ENCODE peak calls at places on chromosome 21, in ten cellular contexts. Y is brain microvascular endothelial cell, V is heart right ventricle, J is mesendoderm, F is cardiac muscle cell, Q is uterus, W is HAP-1, H is MM.1S, X is testis, T is esophagus squamous epithelium. M is an unnamed sample. For H3K27me3, the result is how much of the 10 kb centered on the place peaks cover.

GRCh38 chr21:43204638-43205037 is 35.8 kb downstream of the CRYAA start:
- DNase-seq in J (no peak), Y (no peak), W (no peak), T (no peak), X (no peak), F (no peak), V (no peak), Q (no peak), H (no peak), M (no peak)

GRCh38 chr21:25556087-25556486 is 51.2 kb downstream of the MRPL39 start:
- DNase-seq in J (no peak), X (no peak), Y (no peak), Q (no peak), W (no peak), F (no peak), V (no peak), T (no peak), H (no peak), M (no peak)

GRCh38 chr21:17828223-17828622 is 9.1 kb upstream of the C21orf91 start:
- DNase-seq in V (no peak), X (no peak), H (no peak), W (no peak), T (no peak), J (no peak), Y (peak), Q (no peak), F (peak), M (no peak)

GRCh38 chr21:46559291-46559983 is 45.4 kb downstream of the S100B start:
- DNase-seq in V (no peak), F (no peak), W (no peak), Q (no peak), J (no peak), Y (no peak), X (peak), T (no peak), H (no peak), M (peak)

GRCh38 chr21:27681038-27681437 is 714.1 kb upstream of the ADAMTS5 start:
- DNase-seq in V (no peak), F (no peak), H (no peak), Q (no peak), X (no peak), T (no peak), Y (no peak), W (no peak), J (no peak), M (no peak)

GRCh38 chr21:14275806-14276205 is 59.8 kb downstream of the RBM11 start:
- DNase-seq in Y (no peak), V (no peak), F (no peak), T (no peak), Q (no peak), X (no peak), J (no peak), W (no peak), H (no peak), M (no peak)

GRCh38 chr21:43609501-43610340 is 49.6 kb downstream of the HSF2BP start:
- DNase-seq in Y (peak), H (no peak), V (peak), W (peak), X (peak), T (no peak), J (no peak), Q (peak), F (peak), M (peak)

GRCh38 chr21:16195896-16196443 is 466.2 kb downstream of the USP25 start:
- DNase-seq in X (no peak), H (peak), T (no peak), W (no peak), V (no peak), F (peak), Y (no peak), Q (no peak), J (no peak), M (no peak)

GRCh38 chr21:46554431-46555224 is 50.3 kb downstream of the S100B start:
- DNase-seq in H (no peak), X (no peak), Q (no peak), Y (no peak), W (no peak), V (no peak), J (no peak), T (no peak), F (no peak), M (no peak)

GRCh38 chr21:35349378-35350080 is 300.4 kb upstream of the RUNX1 start:
- DNase-seq in V (no peak), X (no peak), W (no peak), T (no peak), H (no peak), F (peak), Q (no peak), Y (no peak), J (no peak), M (no peak)

GRCh38 chr21:26127918-26128317 is 42.7 kb downstream of the APP start:
- DNase-seq in W (no peak), J (no peak), Y (peak), Q (no peak), V (no peak), F (peak), T (no peak), H (peak), X (peak), M (peak)

GRCh38 chr21:38970765-38971164 is 165.0 kb downstream of the ETS2 start:
- DNase-seq in F (no peak), T (no peak), Q (no peak), W (no peak), H (no peak), J (no peak), X (no peak), V (no peak), Y (no peak), M (no peak)

GRCh38 chr21:33168886-33169285 is 60.9 kb upstream of the IFNAR2 start:
- DNase-seq in T (no peak), X (no peak), V (no peak), Q (no peak), J (no peak), F (no peak), H (no peak), Y (no peak), W (no peak), M (no peak)

GRCh38 chr21:33171584-33172169 is 58.1 kb upstream of the IFNAR2 start:
- DNase-seq in Y (no peak), Q (no peak), F (no peak), T (no peak), X (no peak), V (no peak), J (no peak), H (no peak), W (no peak), M (no peak)

GRCh38 chr21:33169360-33169759 is 60.4 kb upstream of the IFNAR2 start:
- DNase-seq in W (no peak), J (no peak), Q (no peak), F (no peak), X (no peak), V (no peak), H (no peak), Y (no peak), T (no peak), M (no peak)

GRCh38 chr21:33174756-33175155 is 55.0 kb upstream of the IFNAR2 start:
- DNase-seq in Y (no peak), V (no peak), W (no peak), T (no peak), X (no peak), Q (no peak), J (no peak), H (no peak), F (no peak), M (no peak)
- H3K27me3 ChIP-seq in Y (under half), V (under half), W (under half), T (under half), X (under half), Q (under half), J (under half), H (under half), F (under half), M (under half)

GRCh38 chr21:44718571-44718970 is 7.2 kb upstream of the TSPEAR start:
- DNase-seq in V (no peak), Q (no peak), H (no peak), X (no peak), F (no peak), T (no peak), J (peak), W (no peak), Y (no peak), M (no peak)
- H3K27me3 ChIP-seq in V (half or more), Q (under half), H (half or more), X (under half), F (under half), T (half or more), J (under half), W (under half), Y (under half), M (under half)

GRCh38 chr21:36716836-36717235 is 17.9 kb downstream of the SIM2 start:
- DNase-seq in Q (no peak), Y (no peak), T (no peak), V (no peak), X (no peak), W (no peak), F (no peak), H (no peak), J (no peak), M (no peak)

GRCh38 chr21:36716387-36716786 is 17.5 kb downstream of the SIM2 start:
- DNase-seq in H (no peak), Q (no peak), J (no peak), X (no peak), V (no peak), T (no peak), W (no peak), Y (no peak), F (no peak), M (no peak)

GRCh38 chr21:36709868-36710728 is 11.2 kb downstream of the SIM2 start:
- DNase-seq in X (no peak), Y (no peak), V (no peak), H (no peak), Q (no peak), W (no peak), F (no peak), T (no peak), J (no peak), M (no peak)

GRCh38 chr21:36710729-36711048 is 11.8 kb downstream of the SIM2 start:
- DNase-seq in F (peak), H (no peak), W (no peak), X (no peak), J (peak), V (no peak), Q (no peak), T (no peak), Y (no peak), M (no peak)

GRCh38 chr21:36713746-36714145 is 14.8 kb downstream of the SIM2 start:
- DNase-seq in H (no peak), Y (no peak), V (no peak), J (no peak), T (no peak), F (no peak), W (no peak), X (no peak), Q (no peak), M (no peak)
- H3K27me3 ChIP-seq in H (under half), Y (half or more), V (half or more), J (under half), T (half or more), F (half or more), W (under half), X (under half), Q (half or more), M (half or more)

GRCh38 chr21:41766051-41766882 is 585 bp downstream of the RIPK4 start:
- DNase-seq in J (no peak), T (no peak), F (peak), H (no peak), X (no peak), Q (no peak), Y (no peak), V (no peak), W (no peak), M (no peak)
- H3K27me3 ChIP-seq in J (under half), T (half or more), F (half or more), H (half or more), X (under half), Q (half or more), Y (half or more), V (half or more), W (under half), M (half or more)

GRCh38 chr21:32413697-32414578 is 1.4 kb downstream of the EVA1C start:
- DNase-seq in H (no peak), F (peak), V (no peak), T (no peak), W (peak), Y (no peak), Q (peak), X (peak), J (no peak), M (no peak)
- H3K27me3 ChIP-seq in H (under half), F (half or more), V (under half), T (under half), W (under half), Y (under half), Q (under half), X (under half), J (under half), M (under half)

DNA sequence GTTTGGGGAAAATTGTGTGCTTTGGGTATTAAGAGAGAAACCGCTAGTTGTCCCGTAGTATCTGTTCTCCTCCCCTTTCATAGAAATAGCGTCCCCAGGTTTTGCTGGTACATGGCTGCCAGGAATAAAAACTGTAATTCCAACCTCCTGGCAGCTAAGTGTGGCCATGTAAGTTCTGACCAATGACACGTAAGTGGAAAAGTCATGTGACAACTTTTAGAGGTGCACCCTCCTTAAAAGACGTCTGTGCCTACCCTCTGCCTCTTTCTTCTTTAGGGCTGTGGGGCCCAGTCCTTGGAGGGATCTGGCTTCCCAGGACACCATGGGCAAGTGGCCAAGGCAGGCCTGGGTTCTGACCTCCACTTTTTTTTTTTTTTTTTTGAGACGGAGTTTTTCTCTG is 59.3 kb downstream of the UMODL1 start:
- DNase-seq in J (no peak), V (no peak), W (no peak), Y (no peak), T (no peak), X (no peak), F (no peak), Q (no peak), H (no peak), M (no peak)
- H3K27me3 ChIP-seq in J (under half), V (under half), W (under half), Y (under half), T (under half), X (under half), F (under half), Q (under half), H (under half), M (under half)

M was measured in adrenal gland.